ENCODE peak calls at places on chromosomes 13 and 19, in ten cellular contexts. One of them, this sample, is unnamed.

GRCh38 chr13:79481685-79482052 is 714 bp downstream of the NDFIP2 start:
- DNase-seq in vagina: no peak
- DNase-seq in H54: no peak
- DNase-seq in stomach: peak
- DNase-seq in uterus: no peak
- DNase-seq in GM12892: no peak
- DNase-seq in IMR-90: no peak
- DNase-seq in testis: no peak
- DNase-seq in suprapubic skin: no peak
- DNase-seq in A549: no peak
- DNase-seq in this sample: peak

GRCh38 chr13:113955235-113955634 is 18.6 kb downstream of the C13orf46 start:
- DNase-seq in vagina: no peak
- DNase-seq in H54: no peak
- DNase-seq in stomach: no peak
- DNase-seq in uterus: no peak
- DNase-seq in GM12892: no peak
- DNase-seq in IMR-90: no peak
- DNase-seq in testis: no peak
- DNase-seq in suprapubic skin: no peak
- DNase-seq in A549: no peak
- DNase-seq in this sample: no peak

GRCh38 chr19:48799358-48800300 is 11.2 kb downstream of the BCAT2 start:
- DNase-seq in vagina: no peak
- DNase-seq in H54: no peak
- DNase-seq in stomach: no peak
- DNase-seq in uterus: no peak
- DNase-seq in GM12892: no peak
- DNase-seq in IMR-90: no peak
- DNase-seq in testis: no peak
- DNase-seq in suprapubic skin: no peak
- DNase-seq in A549: no peak
- DNase-seq in this sample: no peak

GRCh38 chr13:43446126-43446525 is 340.6 kb downstream of the ENOX1 start:
- DNase-seq in vagina: no peak
- DNase-seq in H54: no peak
- DNase-seq in stomach: no peak
- DNase-seq in uterus: no peak
- DNase-seq in GM12892: no peak
- DNase-seq in IMR-90: no peak
- DNase-seq in testis: no peak
- DNase-seq in suprapubic skin: no peak
- DNase-seq in A549: no peak
- DNase-seq in this sample: no peak

GRCh38 chr13:42997381-42997780 is 5.3 kb upstream of the EPSTI1 start:
- DNase-seq in vagina: no peak
- DNase-seq in H54: no peak
- DNase-seq in stomach: no peak
- DNase-seq in uterus: no peak
- DNase-seq in GM12892: no peak
- DNase-seq in IMR-90: peak
- DNase-seq in testis: no peak
- DNase-seq in suprapubic skin: no peak
- DNase-seq in A549: no peak
- DNase-seq in this sample: no peak

GRCh38 chr13:102033316-102033715 is 368.5 kb downstream of the FGF14 start:
- DNase-seq in vagina: no peak
- DNase-seq in H54: no peak
- DNase-seq in stomach: no peak
- DNase-seq in uterus: no peak
- DNase-seq in GM12892: no peak
- DNase-seq in IMR-90: no peak
- DNase-seq in testis: no peak
- DNase-seq in suprapubic skin: no peak
- DNase-seq in A549: no peak
- DNase-seq in this sample: no peak

GRCh38 chr19:33736158-33736557 is 60.5 kb upstream of the KCTD15 start:
- DNase-seq in vagina: no peak
- DNase-seq in H54: no peak
- DNase-seq in stomach: no peak
- DNase-seq in uterus: no peak
- DNase-seq in GM12892: no peak
- DNase-seq in IMR-90: no peak
- DNase-seq in testis: no peak
- DNase-seq in suprapubic skin: no peak
- DNase-seq in A549: no peak
- DNase-seq in this sample: no peak

GRCh38 chr13:110474713-110475112 is 86.8 kb downstream of the RAB20 start:
- DNase-seq in vagina: no peak
- DNase-seq in H54: no peak
- DNase-seq in stomach: no peak
- DNase-seq in uterus: no peak
- DNase-seq in GM12892: no peak
- DNase-seq in IMR-90: peak
- DNase-seq in testis: no peak
- DNase-seq in suprapubic skin: no peak
- DNase-seq in A549: no peak
- DNase-seq in this sample: no peak

DNA sequence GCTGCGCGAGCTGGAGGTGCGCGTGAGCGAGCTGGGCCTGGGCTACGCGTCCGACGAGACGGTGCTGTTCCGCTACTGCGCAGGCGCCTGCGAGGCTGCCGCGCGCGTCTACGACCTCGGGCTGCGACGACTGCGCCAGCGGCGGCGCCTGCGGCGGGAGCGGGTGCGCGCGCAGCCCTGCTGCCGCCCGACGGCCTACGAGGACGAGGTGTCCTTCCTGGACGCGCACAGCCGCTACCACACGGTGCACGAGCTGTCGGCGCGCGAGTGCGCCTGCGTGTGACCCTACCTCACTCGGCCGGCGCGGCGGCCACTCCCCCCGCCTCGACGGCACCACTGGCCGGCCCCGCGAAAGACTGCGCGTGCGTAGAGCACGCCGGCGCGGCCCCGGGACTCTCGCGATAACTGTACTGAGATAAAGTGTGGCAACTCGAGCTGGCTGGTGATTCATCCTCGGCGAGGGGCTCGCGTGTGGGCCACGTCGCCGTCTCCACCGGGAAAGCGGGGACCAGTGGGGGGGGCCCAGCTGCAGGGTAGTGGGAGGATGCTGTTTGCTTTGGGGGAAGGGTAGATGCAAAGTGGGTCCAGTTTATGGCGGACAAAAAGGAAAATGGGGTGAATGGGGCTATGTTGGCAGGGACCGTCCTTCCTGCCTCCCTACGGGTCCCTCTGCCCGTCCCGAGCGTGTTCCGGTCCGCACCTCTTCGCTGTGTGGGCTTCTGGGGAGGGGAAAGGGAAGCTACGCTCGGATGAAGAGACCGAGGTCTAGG is 11.4 kb downstream of the FUT6 start:
- DNase-seq in vagina: no peak
- DNase-seq in H54: peak
- DNase-seq in stomach: peak
- DNase-seq in uterus: peak
- DNase-seq in GM12892: peak
- DNase-seq in IMR-90: peak
- DNase-seq in testis: peak
- DNase-seq in suprapubic skin: peak
- DNase-seq in A549: peak
- DNase-seq in this sample: peak
- TF ChIP-seq POLR2A in vagina: no peak
- TF ChIP-seq POLR2A in H54: peak
- TF ChIP-seq POLR2A in stomach: no peak
- TF ChIP-seq POLR2A in uterus: peak
- TF ChIP-seq POLR2A in GM12892: peak
- TF ChIP-seq POLR2A in IMR-90: peak
- TF ChIP-seq POLR2A in testis: peak
- TF ChIP-seq POLR2A in suprapubic skin: peak
- TF ChIP-seq POLR2A in A549: peak
- TF ChIP-seq POLR2A in this sample: peak

GRCh38 chr19:47111081-47111589 is 2.4 kb downstream of the ZC3H4 start:
- DNase-seq in vagina: no peak
- DNase-seq in H54: no peak
- DNase-seq in stomach: peak
- DNase-seq in uterus: no peak
- DNase-seq in GM12892: no peak
- DNase-seq in IMR-90: no peak
- DNase-seq in testis: no peak
- DNase-seq in suprapubic skin: no peak
- DNase-seq in A549: no peak
- DNase-seq in this sample: peak

GRCh38 chr19:47112664-47113445 is 721 bp downstream of the ZC3H4 start:
- DNase-seq in vagina: no peak
- DNase-seq in H54: peak
- DNase-seq in stomach: peak
- DNase-seq in uterus: peak
- DNase-seq in GM12892: peak
- DNase-seq in IMR-90: peak
- DNase-seq in testis: peak
- DNase-seq in suprapubic skin: peak
- DNase-seq in A549: peak
- DNase-seq in this sample: peak

GRCh38 chr19:47111682-47112165 is 1.9 kb downstream of the ZC3H4 start:
- DNase-seq in vagina: no peak
- DNase-seq in H54: no peak
- DNase-seq in stomach: no peak
- DNase-seq in uterus: no peak
- DNase-seq in GM12892: no peak
- DNase-seq in IMR-90: no peak
- DNase-seq in testis: no peak
- DNase-seq in suprapubic skin: no peak
- DNase-seq in A549: no peak
- DNase-seq in this sample: no peak

GRCh38 chr19:47112166-47112663 is 1.4 kb downstream of the ZC3H4 start:
- DNase-seq in vagina: no peak
- DNase-seq in H54: peak
- DNase-seq in stomach: peak
- DNase-seq in uterus: peak
- DNase-seq in GM12892: peak
- DNase-seq in IMR-90: peak
- DNase-seq in testis: peak
- DNase-seq in suprapubic skin: peak
- DNase-seq in A549: peak
- DNase-seq in this sample: peak

DNA sequence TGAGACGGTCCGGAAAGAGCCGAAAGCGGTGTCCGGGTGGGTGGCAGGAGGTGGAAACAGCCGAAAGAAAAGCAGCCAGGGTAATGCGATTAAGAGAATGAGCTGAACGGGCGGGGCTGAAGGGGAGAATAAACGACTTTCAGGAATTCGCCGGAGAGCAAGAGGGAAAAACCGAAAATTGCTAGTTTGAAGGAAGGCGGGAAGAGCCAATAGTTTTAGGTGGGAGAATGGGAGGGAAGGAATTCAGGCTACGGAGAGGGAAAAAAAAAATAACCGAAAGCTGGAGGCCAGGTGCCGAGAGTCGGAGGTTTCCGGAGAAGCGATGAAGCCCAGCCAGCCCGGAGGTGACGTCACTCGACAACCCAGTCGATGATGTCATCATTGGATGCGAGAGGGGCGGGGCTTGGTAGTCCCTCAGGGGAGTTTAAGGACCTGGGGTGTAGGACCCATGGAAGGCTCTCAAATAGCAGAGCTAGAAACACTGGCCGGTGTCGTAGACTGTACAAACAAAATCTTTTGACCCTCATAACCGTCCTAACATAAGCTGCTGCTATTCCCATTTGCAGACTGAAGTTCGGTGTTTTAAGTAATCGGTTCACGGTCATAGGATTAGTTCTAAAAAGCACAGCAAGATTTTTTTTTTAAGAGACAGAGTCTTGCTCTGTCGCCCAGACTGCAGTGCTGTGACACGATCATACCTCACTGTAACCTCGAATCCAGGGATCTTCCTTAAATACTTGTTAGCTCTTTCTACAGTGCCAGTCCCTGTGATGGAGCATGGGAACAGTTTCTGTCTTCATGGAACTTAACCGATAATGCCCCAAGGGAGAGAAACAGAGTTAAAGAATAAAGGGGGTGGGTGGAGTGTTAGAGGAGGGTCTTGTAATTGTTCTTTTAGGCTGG is at the start of gene ZC3H4:
- DNase-seq in vagina: no peak
- DNase-seq in H54: peak
- DNase-seq in stomach: peak
- DNase-seq in uterus: peak
- DNase-seq in GM12892: peak
- DNase-seq in IMR-90: peak
- DNase-seq in testis: peak
- DNase-seq in suprapubic skin: peak
- DNase-seq in A549: peak
- DNase-seq in this sample: peak
- TF ChIP-seq POLR2A in vagina: no peak
- TF ChIP-seq POLR2A in H54: no peak
- TF ChIP-seq POLR2A in stomach: no peak
- TF ChIP-seq POLR2A in uterus: peak
- TF ChIP-seq POLR2A in GM12892: peak
- TF ChIP-seq POLR2A in IMR-90: peak
- TF ChIP-seq POLR2A in testis: peak
- TF ChIP-seq POLR2A in suprapubic skin: peak
- TF ChIP-seq POLR2A in A549: no peak
- TF ChIP-seq POLR2A in this sample: peak

GRCh38 chr19:1592755-1593628 is at the start of gene MBD3:
- DNase-seq in vagina: no peak
- DNase-seq in H54: peak
- DNase-seq in stomach: peak
- DNase-seq in uterus: peak
- DNase-seq in GM12892: peak
- DNase-seq in IMR-90: peak
- DNase-seq in testis: peak
- DNase-seq in suprapubic skin: peak
- DNase-seq in A549: peak
- DNase-seq in this sample: peak

GRCh38 chr19:1590641-1591397 is 1.8 kb downstream of the MBD3 start:
- DNase-seq in vagina: no peak
- DNase-seq in H54: no peak
- DNase-seq in stomach: no peak
- DNase-seq in uterus: no peak
- DNase-seq in GM12892: no peak
- DNase-seq in IMR-90: no peak
- DNase-seq in testis: no peak
- DNase-seq in suprapubic skin: no peak
- DNase-seq in A549: peak
- DNase-seq in this sample: peak

GRCh38 chr19:1591421-1592022 is 1.1 kb downstream of the MBD3 start:
- DNase-seq in vagina: no peak
- DNase-seq in H54: no peak
- DNase-seq in stomach: no peak
- DNase-seq in uterus: no peak
- DNase-seq in GM12892: no peak
- DNase-seq in IMR-90: no peak
- DNase-seq in testis: no peak
- DNase-seq in suprapubic skin: no peak
- DNase-seq in A549: no peak
- DNase-seq in this sample: no peak

GRCh38 chr19:1587872-1588271 is 4.8 kb downstream of the MBD3 start:
- DNase-seq in vagina: no peak
- DNase-seq in H54: no peak
- DNase-seq in stomach: no peak
- DNase-seq in uterus: no peak
- DNase-seq in GM12892: no peak
- DNase-seq in IMR-90: no peak
- DNase-seq in testis: no peak
- DNase-seq in suprapubic skin: no peak
- DNase-seq in A549: no peak
- DNase-seq in this sample: no peak

DNA sequence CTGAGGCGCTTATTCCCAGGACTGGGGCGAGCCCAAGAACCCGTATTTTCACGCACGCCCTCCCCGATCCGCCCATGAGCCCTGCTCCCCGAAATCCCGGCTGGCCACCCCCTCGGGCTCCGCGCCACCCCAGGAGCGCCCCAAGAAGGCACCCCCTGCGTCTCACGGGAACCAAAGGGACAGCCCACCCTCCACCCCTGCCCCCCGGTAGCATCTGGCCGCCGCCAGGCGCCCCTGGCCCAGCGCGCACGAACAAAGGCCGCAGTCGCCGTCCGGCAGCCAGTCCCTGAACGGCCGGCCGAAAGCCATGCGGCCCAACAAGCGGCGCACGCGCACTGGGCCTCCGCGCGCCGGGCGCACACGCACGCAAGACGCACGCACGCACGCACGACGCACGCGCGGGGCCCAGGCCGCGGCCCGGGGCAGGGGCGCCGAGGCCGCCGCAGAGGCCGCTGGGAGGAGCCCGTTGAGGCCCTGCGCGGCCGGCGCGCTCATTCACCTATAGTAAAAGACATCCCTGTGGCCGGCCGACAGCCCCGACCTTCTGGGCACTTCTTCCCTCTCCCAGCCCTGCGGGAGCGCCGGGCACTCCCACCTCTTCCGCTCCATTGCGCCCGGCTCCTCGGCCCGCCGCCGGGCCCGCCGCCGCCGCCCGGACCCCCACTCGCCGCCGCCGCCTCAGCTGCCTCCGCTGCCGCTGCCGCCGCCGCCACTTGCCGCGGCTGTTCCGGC is 476 bp downstream of the MBD3 start:
- DNase-seq in vagina: no peak
- DNase-seq in H54: peak
- DNase-seq in stomach: peak
- DNase-seq in uterus: peak
- DNase-seq in GM12892: peak
- DNase-seq in IMR-90: peak
- DNase-seq in testis: peak
- DNase-seq in suprapubic skin: peak
- DNase-seq in A549: peak
- DNase-seq in this sample: peak
- TF ChIP-seq POLR2A in vagina: no peak
- TF ChIP-seq POLR2A in H54: peak
- TF ChIP-seq POLR2A in stomach: no peak
- TF ChIP-seq POLR2A in uterus: peak
- TF ChIP-seq POLR2A in GM12892: peak
- TF ChIP-seq POLR2A in IMR-90: peak
- TF ChIP-seq POLR2A in testis: no peak
- TF ChIP-seq POLR2A in suprapubic skin: peak
- TF ChIP-seq POLR2A in A549: peak
- TF ChIP-seq POLR2A in this sample: peak

GRCh38 chr13:59337070-59337469 is 826.7 kb downstream of the DIAPH3 start:
- DNase-seq in vagina: no peak
- DNase-seq in H54: no peak
- DNase-seq in stomach: no peak
- DNase-seq in uterus: no peak
- DNase-seq in GM12892: no peak
- DNase-seq in IMR-90: no peak
- DNase-seq in testis: no peak
- DNase-seq in suprapubic skin: no peak
- DNase-seq in A549: no peak
- DNase-seq in this sample: no peak
- TF ChIP-seq POLR2A in vagina: no peak
- TF ChIP-seq POLR2A in H54: no peak
- TF ChIP-seq POLR2A in stomach: no peak
- TF ChIP-seq POLR2A in uterus: no peak
- TF ChIP-seq POLR2A in GM12892: no peak
- TF ChIP-seq POLR2A in IMR-90: no peak
- TF ChIP-seq POLR2A in testis: no peak
- TF ChIP-seq POLR2A in suprapubic skin: no peak
- TF ChIP-seq POLR2A in A549: no peak
- TF ChIP-seq POLR2A in this sample: no peak